ENCODE peak calls at places on chromosomes 12 and 14, in eight cellular contexts. One of them, this sample, is unnamed.

GRCh38 chr12:57726151-57726883 is 12.2 kb downstream of the AGAP2 start:
- DNase-seq in HCT116: peak; percentile 72
- DNase-seq in foreskin fibroblast: peak; percentile 77
- DNase-seq in mucosa of descending colon: peak; percentile 87
- DNase-seq in progenitor cell of endocrine pancreas: peak; percentile 43
- DNase-seq in ovary: peak; percentile 85
- DNase-seq in activated B cell treated with CpG ODN at 0.5 μM for 24 hours: no peak
- DNase-seq in astrocyte of the spinal cord: peak; percentile 75
- DNase-seq in this sample: peak; percentile 95

GRCh38 chr12:130984183-130985058 is 30.7 kb downstream of the ADGRD1 start:
- DNase-seq in HCT116: no peak
- DNase-seq in foreskin fibroblast: no peak
- DNase-seq in mucosa of descending colon: no peak
- DNase-seq in progenitor cell of endocrine pancreas: no peak
- DNase-seq in ovary: no peak
- DNase-seq in activated B cell treated with CpG ODN at 0.5 μM for 24 hours: no peak
- DNase-seq in astrocyte of the spinal cord: no peak
- DNase-seq in this sample: no peak

GRCh38 chr12:100234591-100235304 is 32.1 kb downstream of the DEPDC4 start:
- DNase-seq in HCT116: peak; percentile 29
- DNase-seq in foreskin fibroblast: peak; percentile 21
- DNase-seq in mucosa of descending colon: no peak
- DNase-seq in progenitor cell of endocrine pancreas: no peak
- DNase-seq in ovary: no peak
- DNase-seq in activated B cell treated with CpG ODN at 0.5 μM for 24 hours: no peak
- DNase-seq in astrocyte of the spinal cord: peak; percentile 64
- DNase-seq in this sample: no peak

GRCh38 chr14:28609228-28609828 is 157.3 kb upstream of the FOXG1 start:
- DNase-seq in HCT116: peak; percentile 3
- DNase-seq in foreskin fibroblast: peak; percentile 9
- DNase-seq in mucosa of descending colon: peak; percentile 46
- DNase-seq in progenitor cell of endocrine pancreas: peak; percentile 53
- DNase-seq in ovary: peak; percentile 22
- DNase-seq in activated B cell treated with CpG ODN at 0.5 μM for 24 hours: no peak
- DNase-seq in astrocyte of the spinal cord: peak; percentile 81
- DNase-seq in this sample: no peak

GRCh38 chr14:95537298-95538089 is 2.6 kb downstream of the GLRX5 start:
- DNase-seq in HCT116: no peak
- DNase-seq in foreskin fibroblast: no peak
- DNase-seq in mucosa of descending colon: no peak
- DNase-seq in progenitor cell of endocrine pancreas: no peak
- DNase-seq in ovary: no peak
- DNase-seq in activated B cell treated with CpG ODN at 0.5 μM for 24 hours: no peak
- DNase-seq in astrocyte of the spinal cord: no peak
- DNase-seq in this sample: no peak

GRCh38 chr14:87186745-87187144 is 806.2 kb downstream of the GALC start:
- DNase-seq in HCT116: no peak
- DNase-seq in foreskin fibroblast: no peak
- DNase-seq in mucosa of descending colon: no peak
- DNase-seq in progenitor cell of endocrine pancreas: no peak
- DNase-seq in ovary: no peak
- DNase-seq in activated B cell treated with CpG ODN at 0.5 μM for 24 hours: no peak
- DNase-seq in astrocyte of the spinal cord: no peak
- DNase-seq in this sample: no peak

GRCh38 chr14:42174357-42174756 is 567.7 kb downstream of the LRFN5 start:
- DNase-seq in HCT116: no peak
- DNase-seq in foreskin fibroblast: no peak
- DNase-seq in mucosa of descending colon: no peak
- DNase-seq in progenitor cell of endocrine pancreas: no peak
- DNase-seq in ovary: no peak
- DNase-seq in activated B cell treated with CpG ODN at 0.5 μM for 24 hours: no peak
- DNase-seq in astrocyte of the spinal cord: no peak
- DNase-seq in this sample: no peak

GRCh38 chr12:103560604-103561101 is 26.4 kb upstream of the STAB2 start:
- DNase-seq in HCT116: peak; percentile 91
- DNase-seq in foreskin fibroblast: peak; percentile 96
- DNase-seq in mucosa of descending colon: no peak
- DNase-seq in progenitor cell of endocrine pancreas: no peak
- DNase-seq in ovary: no peak
- DNase-seq in activated B cell treated with CpG ODN at 0.5 μM for 24 hours: no peak
- DNase-seq in astrocyte of the spinal cord: peak; percentile 95
- DNase-seq in this sample: no peak

GRCh38 chr12:68381476-68381875 is 49.3 kb upstream of the MDM1 start:
- DNase-seq in HCT116: no peak
- DNase-seq in foreskin fibroblast: no peak
- DNase-seq in mucosa of descending colon: no peak
- DNase-seq in progenitor cell of endocrine pancreas: no peak
- DNase-seq in ovary: no peak
- DNase-seq in activated B cell treated with CpG ODN at 0.5 μM for 24 hours: no peak
- DNase-seq in astrocyte of the spinal cord: no peak
- DNase-seq in this sample: no peak

GRCh38 chr12:129971721-129972120 is 67.9 kb upstream of the TMEM132D start:
- DNase-seq in HCT116: no peak
- DNase-seq in foreskin fibroblast: no peak
- DNase-seq in mucosa of descending colon: no peak
- DNase-seq in progenitor cell of endocrine pancreas: no peak
- DNase-seq in ovary: no peak
- DNase-seq in activated B cell treated with CpG ODN at 0.5 μM for 24 hours: no peak
- DNase-seq in astrocyte of the spinal cord: no peak
- DNase-seq in this sample: no peak

GRCh38 chr12:62659457-62660295 is 193.1 kb downstream of the MON2 start:
- DNase-seq in HCT116: no peak
- DNase-seq in foreskin fibroblast: no peak
- DNase-seq in mucosa of descending colon: no peak
- DNase-seq in progenitor cell of endocrine pancreas: no peak
- DNase-seq in ovary: no peak
- DNase-seq in activated B cell treated with CpG ODN at 0.5 μM for 24 hours: no peak
- DNase-seq in astrocyte of the spinal cord: no peak
- DNase-seq in this sample: no peak

GRCh38 chr12:108856428-108857157 is 790 bp downstream of the SSH1 start:
- DNase-seq in HCT116: no peak
- DNase-seq in foreskin fibroblast: peak; percentile 74
- DNase-seq in mucosa of descending colon: peak; percentile 84
- DNase-seq in progenitor cell of endocrine pancreas: no peak
- DNase-seq in ovary: peak; percentile 57
- DNase-seq in activated B cell treated with CpG ODN at 0.5 μM for 24 hours: no peak
- DNase-seq in astrocyte of the spinal cord: peak; percentile 69
- DNase-seq in this sample: no peak

GRCh38 chr14:72609205-72609916 is 284.5 kb downstream of the DPF3 start:
- DNase-seq in HCT116: no peak
- DNase-seq in foreskin fibroblast: no peak
- DNase-seq in mucosa of descending colon: no peak
- DNase-seq in progenitor cell of endocrine pancreas: no peak
- DNase-seq in ovary: no peak
- DNase-seq in activated B cell treated with CpG ODN at 0.5 μM for 24 hours: no peak
- DNase-seq in astrocyte of the spinal cord: no peak
- DNase-seq in this sample: no peak

GRCh38 chr12:130714591-130715149 is 1.4 kb downstream of the RIMBP2 start:
- DNase-seq in HCT116: no peak
- DNase-seq in foreskin fibroblast: no peak
- DNase-seq in mucosa of descending colon: no peak
- DNase-seq in progenitor cell of endocrine pancreas: no peak
- DNase-seq in ovary: peak; percentile 45
- DNase-seq in activated B cell treated with CpG ODN at 0.5 μM for 24 hours: no peak
- DNase-seq in astrocyte of the spinal cord: no peak
- DNase-seq in this sample: no peak

GRCh38 chr14:23910081-23910875 is 43.3 kb upstream of the DHRS4 start:
- DNase-seq in HCT116: peak; percentile 38
- DNase-seq in foreskin fibroblast: peak; percentile 35
- DNase-seq in mucosa of descending colon: peak; percentile 73
- DNase-seq in progenitor cell of endocrine pancreas: peak; percentile 15
- DNase-seq in ovary: no peak
- DNase-seq in activated B cell treated with CpG ODN at 0.5 μM for 24 hours: no peak
- DNase-seq in astrocyte of the spinal cord: peak; percentile 48
- DNase-seq in this sample: no peak

GRCh38 chr12:92468358-92469020 is 234.3 kb upstream of the PLEKHG7 start:
- DNase-seq in HCT116: no peak
- DNase-seq in foreskin fibroblast: no peak
- DNase-seq in mucosa of descending colon: no peak
- DNase-seq in progenitor cell of endocrine pancreas: no peak
- DNase-seq in ovary: no peak
- DNase-seq in activated B cell treated with CpG ODN at 0.5 μM for 24 hours: no peak
- DNase-seq in astrocyte of the spinal cord: no peak
- DNase-seq in this sample: no peak

DNA sequence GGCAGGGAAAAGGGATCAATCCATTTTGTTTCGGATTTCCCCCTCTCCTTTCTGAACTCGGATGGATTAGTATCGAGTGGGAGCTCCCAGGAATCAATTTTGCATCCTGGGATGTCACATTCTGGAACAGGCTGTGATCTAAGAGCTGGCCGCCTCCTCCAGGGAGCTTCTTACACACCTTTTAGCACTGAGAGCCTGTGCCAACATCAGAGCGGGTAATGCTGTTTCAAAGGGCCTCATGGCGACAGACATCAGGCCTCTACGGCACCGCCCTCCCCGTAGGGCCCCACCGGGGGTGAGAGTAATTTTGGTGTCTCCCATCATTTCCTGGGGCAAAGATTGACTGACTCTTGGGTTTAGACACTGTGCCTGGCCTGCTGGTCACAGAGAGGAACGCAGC is 2.7 kb downstream of the GALNT9 start:
- DNase-seq in HCT116: no peak
- DNase-seq in foreskin fibroblast: no peak
- DNase-seq in mucosa of descending colon: no peak
- DNase-seq in progenitor cell of endocrine pancreas: no peak
- DNase-seq in ovary: no peak
- DNase-seq in activated B cell treated with CpG ODN at 0.5 μM for 24 hours: no peak
- DNase-seq in astrocyte of the spinal cord: no peak
- DNase-seq in this sample: no peak
- TF ChIP-seq CTCF in HCT116: no peak
- TF ChIP-seq CTCF in foreskin fibroblast: no peak
- TF ChIP-seq CTCF in mucosa of descending colon: no peak
- TF ChIP-seq CTCF in progenitor cell of endocrine pancreas: no peak
- TF ChIP-seq CTCF in ovary: no peak
- TF ChIP-seq CTCF in activated B cell treated with CpG ODN at 0.5 μM for 24 hours: no peak
- TF ChIP-seq CTCF in astrocyte of the spinal cord: no peak
- TF ChIP-seq CTCF in this sample: no peak

DNA sequence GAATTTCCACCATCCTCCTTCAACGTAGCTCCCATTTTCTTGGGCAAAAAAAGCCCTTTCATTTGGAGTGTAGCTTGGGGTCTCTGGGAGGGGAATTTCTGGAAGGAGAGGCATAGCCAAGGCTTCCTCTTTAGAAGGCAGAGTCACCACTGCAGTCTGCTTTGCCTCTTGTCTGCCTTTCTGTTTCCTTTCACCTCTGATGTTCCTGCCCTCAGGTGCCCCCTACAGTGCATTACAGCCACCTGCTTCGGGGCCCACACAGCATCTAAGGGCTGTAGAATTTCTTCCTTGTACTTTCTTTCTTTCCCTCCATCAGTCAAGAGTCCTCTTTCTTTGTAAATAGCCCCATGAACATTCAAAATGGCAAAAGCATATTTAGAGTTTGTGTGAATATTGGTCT is 1313.9 kb downstream of the TMEM121 start:
- DNase-seq in HCT116: no peak
- DNase-seq in foreskin fibroblast: no peak
- DNase-seq in mucosa of descending colon: no peak
- DNase-seq in progenitor cell of endocrine pancreas: no peak
- DNase-seq in ovary: no peak
- DNase-seq in activated B cell treated with CpG ODN at 0.5 μM for 24 hours: no peak
- DNase-seq in astrocyte of the spinal cord: no peak
- DNase-seq in this sample: no peak
- TF ChIP-seq CTCF in HCT116: no peak
- TF ChIP-seq CTCF in foreskin fibroblast: no peak
- TF ChIP-seq CTCF in mucosa of descending colon: no peak
- TF ChIP-seq CTCF in progenitor cell of endocrine pancreas: no peak
- TF ChIP-seq CTCF in ovary: no peak
- TF ChIP-seq CTCF in activated B cell treated with CpG ODN at 0.5 μM for 24 hours: no peak
- TF ChIP-seq CTCF in astrocyte of the spinal cord: no peak
- TF ChIP-seq CTCF in this sample: no peak

DNA sequence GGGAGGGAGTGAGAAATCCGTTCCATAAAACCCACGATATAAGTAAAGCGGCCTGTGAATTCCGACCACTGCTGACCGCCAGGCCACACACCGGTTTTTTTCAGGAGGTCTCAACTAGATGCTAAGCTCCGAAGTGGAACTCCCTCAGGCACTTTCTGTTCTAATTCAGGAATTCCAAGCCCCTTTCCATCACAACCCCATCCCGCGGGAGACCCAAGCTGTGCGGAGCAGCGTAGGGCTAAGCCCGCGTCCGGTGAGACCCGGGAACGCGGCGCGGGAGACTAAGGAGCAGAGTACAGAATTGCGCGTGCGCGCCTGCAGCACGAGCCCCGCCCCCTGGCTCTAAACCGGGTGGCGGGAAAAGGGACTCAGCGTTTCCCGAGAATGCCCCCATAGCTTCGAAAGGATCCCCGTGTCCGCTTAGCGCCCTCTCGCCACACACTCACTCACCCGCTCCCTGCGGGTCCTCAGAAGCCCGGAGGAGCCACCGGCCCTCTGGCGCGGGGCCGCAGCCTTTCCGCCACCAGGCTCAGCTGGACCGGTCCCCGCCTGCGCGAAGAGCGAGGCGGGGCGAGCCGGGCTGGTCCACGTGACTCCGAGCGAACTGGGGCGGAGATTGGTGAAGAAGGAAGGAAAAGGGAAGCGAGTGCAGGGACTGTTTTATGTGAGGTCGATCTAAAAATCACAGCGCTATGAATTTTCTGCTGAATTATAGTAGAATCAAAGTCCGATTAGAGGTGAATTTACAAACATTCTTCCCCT is at the start of gene TIMELESS:
- DNase-seq in HCT116: peak; percentile 76
- DNase-seq in foreskin fibroblast: peak; percentile 85
- DNase-seq in mucosa of descending colon: peak; percentile 93
- DNase-seq in progenitor cell of endocrine pancreas: peak; percentile 68
- DNase-seq in ovary: peak; percentile 89
- DNase-seq in activated B cell treated with CpG ODN at 0.5 μM for 24 hours: peak; percentile 85
- DNase-seq in astrocyte of the spinal cord: peak; percentile 92
- DNase-seq in this sample: peak; percentile 78
- TF ChIP-seq CTCF in HCT116: no peak
- TF ChIP-seq CTCF in foreskin fibroblast: no peak
- TF ChIP-seq CTCF in mucosa of descending colon: no peak
- TF ChIP-seq CTCF in progenitor cell of endocrine pancreas: no peak
- TF ChIP-seq CTCF in ovary: peak; percentile 47
- TF ChIP-seq CTCF in activated B cell treated with CpG ODN at 0.5 μM for 24 hours: no peak
- TF ChIP-seq CTCF in astrocyte of the spinal cord: no peak
- TF ChIP-seq CTCF in this sample: no peak

DNA sequence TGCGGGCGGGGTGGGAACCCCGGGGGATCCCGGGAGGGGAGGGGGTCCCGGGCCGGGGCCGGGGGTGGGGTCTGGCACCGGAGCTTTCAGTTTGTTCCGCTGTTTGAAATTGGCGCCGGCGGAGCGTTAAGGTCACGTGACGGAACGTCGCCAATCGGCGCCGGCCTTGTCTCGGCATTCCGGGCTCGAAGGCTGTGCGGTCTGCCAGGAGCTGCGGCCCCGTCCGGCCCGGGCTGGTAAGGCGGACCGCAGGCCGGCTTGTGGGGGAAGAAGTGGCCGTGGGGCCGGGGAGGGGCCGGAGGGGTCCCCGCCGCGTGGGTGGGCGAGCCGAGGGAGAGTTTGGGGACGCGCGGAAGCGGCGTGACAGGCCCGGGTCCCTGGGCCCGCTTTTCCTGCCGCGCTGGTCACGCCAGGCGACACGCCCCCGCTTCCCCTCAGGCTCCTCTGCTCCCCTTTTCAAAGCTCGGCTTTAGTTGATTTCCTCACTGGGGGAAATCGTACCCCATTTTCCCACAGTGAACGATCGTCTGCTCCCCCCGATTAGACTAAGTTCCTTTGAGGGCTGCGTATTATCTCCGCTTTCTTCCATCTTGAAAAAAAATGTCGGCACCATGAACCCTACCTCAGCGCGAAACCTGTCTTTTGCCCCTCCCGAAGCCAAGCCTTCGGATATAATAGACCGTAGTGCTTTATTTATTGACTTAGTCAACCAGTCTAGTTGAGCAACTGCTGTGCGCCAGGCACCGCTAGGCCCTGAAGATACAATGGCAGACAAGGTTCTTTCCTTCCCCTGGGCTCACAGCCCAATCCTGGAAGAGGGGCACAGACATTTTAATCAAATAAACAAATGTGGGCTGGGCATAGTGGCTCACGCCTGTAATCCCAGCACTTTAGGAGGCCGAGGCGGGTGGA is at the start of the genes FOXM1 and RHNO1:
- DNase-seq in HCT116: peak; percentile 60
- DNase-seq in foreskin fibroblast: peak; percentile 85
- DNase-seq in mucosa of descending colon: peak; percentile 94
- DNase-seq in progenitor cell of endocrine pancreas: peak; percentile 98
- DNase-seq in ovary: peak; percentile 93
- DNase-seq in activated B cell treated with CpG ODN at 0.5 μM for 24 hours: peak; percentile 89
- DNase-seq in astrocyte of the spinal cord: peak; percentile 88
- DNase-seq in this sample: peak; percentile 93
- TF ChIP-seq CTCF in HCT116: no peak
- TF ChIP-seq CTCF in foreskin fibroblast: no peak
- TF ChIP-seq CTCF in mucosa of descending colon: no peak
- TF ChIP-seq CTCF in progenitor cell of endocrine pancreas: peak; percentile 20
- TF ChIP-seq CTCF in ovary: no peak
- TF ChIP-seq CTCF in activated B cell treated with CpG ODN at 0.5 μM for 24 hours: no peak
- TF ChIP-seq CTCF in astrocyte of the spinal cord: peak; percentile 18
- TF ChIP-seq CTCF in this sample: no peak

This sample was measured in D721Med.